ENCODE peak calls at places on chromosome 21, in four cellular contexts. One of them, this sample, is unnamed.
A peak's percentile ranks its signal among the peaks of the same experiment; 100 is the strongest.

GRCh38 chr21:28608646-28609045 is 384.0 kb downstream of the LTN1 start:
- DNase-seq in CD8-positive, alpha-beta T cell: no peak
- DNase-seq in fibroblast of lung: no peak
- DNase-seq in epithelial cell of esophagus: peak; percentile 52
- DNase-seq in this sample: no peak

GRCh38 chr21:25420831-25421230 is 186.4 kb downstream of the MRPL39 start:
- DNase-seq in CD8-positive, alpha-beta T cell: no peak
- DNase-seq in fibroblast of lung: no peak
- DNase-seq in epithelial cell of esophagus: no peak
- DNase-seq in this sample: no peak

GRCh38 chr21:42164064-42164789 is 54.7 kb upstream of the ABCG1 start:
- DNase-seq in CD8-positive, alpha-beta T cell: peak; percentile 75
- DNase-seq in fibroblast of lung: no peak
- DNase-seq in epithelial cell of esophagus: peak; percentile 49
- DNase-seq in this sample: no peak

GRCh38 chr21:14075346-14076142 is 135.2 kb downstream of the LIPI start:
- DNase-seq in CD8-positive, alpha-beta T cell: no peak
- DNase-seq in fibroblast of lung: no peak
- DNase-seq in epithelial cell of esophagus: no peak
- DNase-seq in this sample: no peak

GRCh38 chr21:32253215-32253641 is 25.6 kb downstream of the MIS18A start:
- DNase-seq in CD8-positive, alpha-beta T cell: no peak
- DNase-seq in fibroblast of lung: peak; percentile 75
- DNase-seq in epithelial cell of esophagus: no peak
- DNase-seq in this sample: no peak

GRCh38 chr21:17819878-17820232 is 699 bp upstream of the C21orf91 start:
- DNase-seq in CD8-positive, alpha-beta T cell: no peak
- DNase-seq in fibroblast of lung: no peak
- DNase-seq in epithelial cell of esophagus: no peak
- DNase-seq in this sample: no peak

GRCh38 chr21:38384246-38384576 is 114.1 kb downstream of the ERG start:
- DNase-seq in CD8-positive, alpha-beta T cell: no peak
- DNase-seq in fibroblast of lung: no peak
- DNase-seq in epithelial cell of esophagus: no peak
- DNase-seq in this sample: no peak

GRCh38 chr21:19507682-19508260 is 1104.2 kb upstream of the TMPRSS15 start:
- DNase-seq in CD8-positive, alpha-beta T cell: no peak
- DNase-seq in fibroblast of lung: no peak
- DNase-seq in epithelial cell of esophagus: no peak
- DNase-seq in this sample: no peak

GRCh38 chr21:29125199-29125598 is 5.2 kb upstream of the MAP3K7CL start:
- DNase-seq in CD8-positive, alpha-beta T cell: no peak
- DNase-seq in fibroblast of lung: no peak
- DNase-seq in epithelial cell of esophagus: no peak
- DNase-seq in this sample: no peak

GRCh38 chr21:22806278-22806677 is 1808.1 kb downstream of the NCAM2 start:
- DNase-seq in CD8-positive, alpha-beta T cell: no peak
- DNase-seq in fibroblast of lung: no peak
- DNase-seq in epithelial cell of esophagus: no peak
- DNase-seq in this sample: no peak

GRCh38 chr21:16085436-16085835 is 355.7 kb downstream of the USP25 start:
- DNase-seq in CD8-positive, alpha-beta T cell: no peak
- DNase-seq in fibroblast of lung: peak; percentile 73
- DNase-seq in epithelial cell of esophagus: no peak
- DNase-seq in this sample: no peak

GRCh38 chr21:41112740-41113692 is 54.9 kb upstream of the BACE2 start:
- DNase-seq in CD8-positive, alpha-beta T cell: no peak
- DNase-seq in fibroblast of lung: peak; percentile 99
- DNase-seq in epithelial cell of esophagus: peak; percentile 57
- DNase-seq in this sample: no peak

GRCh38 chr21:22342855-22343254 is 1344.6 kb downstream of the NCAM2 start:
- DNase-seq in CD8-positive, alpha-beta T cell: no peak
- DNase-seq in fibroblast of lung: no peak
- DNase-seq in epithelial cell of esophagus: no peak
- DNase-seq in this sample: no peak

GRCh38 chr21:31732891-31733520 is 1.1 kb upstream of the SCAF4 start:
- DNase-seq in CD8-positive, alpha-beta T cell: peak; percentile 53
- DNase-seq in fibroblast of lung: peak; percentile 26
- DNase-seq in epithelial cell of esophagus: no peak
- DNase-seq in this sample: no peak

GRCh38 chr21:41682719-41683179 is 84.1 kb downstream of the RIPK4 start:
- DNase-seq in CD8-positive, alpha-beta T cell: no peak
- DNase-seq in fibroblast of lung: no peak
- DNase-seq in epithelial cell of esophagus: peak; percentile 22
- DNase-seq in this sample: no peak

GRCh38 chr21:38349111-38349746 is 92.4 kb downstream of the KCNJ15 start:
- DNase-seq in CD8-positive, alpha-beta T cell: no peak
- DNase-seq in fibroblast of lung: peak; percentile 99
- DNase-seq in epithelial cell of esophagus: no peak
- DNase-seq in this sample: no peak

GRCh38 chr21:14741237-14741636 is 195.1 kb upstream of the SAMSN1 start:
- DNase-seq in CD8-positive, alpha-beta T cell: no peak
- DNase-seq in fibroblast of lung: no peak
- DNase-seq in epithelial cell of esophagus: peak; percentile 63
- DNase-seq in this sample: no peak

GRCh38 chr21:43315244-43316137 is 111.4 kb downstream of the SIK1 start:
- DNase-seq in CD8-positive, alpha-beta T cell: no peak
- DNase-seq in fibroblast of lung: no peak
- DNase-seq in epithelial cell of esophagus: no peak
- DNase-seq in this sample: no peak
- TF ChIP-seq CTCF in CD8-positive, alpha-beta T cell: no peak
- TF ChIP-seq CTCF in fibroblast of lung: no peak
- TF ChIP-seq CTCF in epithelial cell of esophagus: no peak
- TF ChIP-seq CTCF in this sample: peak; percentile 7

DNA sequence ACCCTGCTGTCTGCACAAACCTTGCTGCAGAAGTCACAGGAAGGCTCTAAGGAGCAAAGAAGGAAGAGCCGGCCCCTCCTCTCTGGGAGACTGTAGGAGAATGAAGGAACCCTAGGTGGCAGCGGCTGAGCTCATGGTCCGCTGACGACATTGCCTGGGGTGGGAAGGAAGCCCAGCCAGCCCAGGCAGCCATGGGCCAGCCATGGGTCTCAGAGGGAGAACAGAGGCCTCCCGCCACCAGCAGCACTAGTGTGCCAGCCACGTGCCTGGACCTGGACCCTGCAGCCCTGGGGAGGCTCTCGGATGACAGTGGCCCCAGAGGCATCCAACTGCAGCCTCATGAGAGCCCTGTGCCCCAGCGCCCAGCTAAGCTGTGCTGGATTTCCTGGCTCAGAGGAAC is 49.2 kb upstream of the POFUT2 start:
- DNase-seq in CD8-positive, alpha-beta T cell: no peak
- DNase-seq in fibroblast of lung: peak; percentile 60
- DNase-seq in epithelial cell of esophagus: no peak
- DNase-seq in this sample: no peak
- TF ChIP-seq CTCF in CD8-positive, alpha-beta T cell: no peak
- TF ChIP-seq CTCF in fibroblast of lung: no peak
- TF ChIP-seq CTCF in epithelial cell of esophagus: no peak
- TF ChIP-seq CTCF in this sample: no peak

GRCh38 chr21:33308586-33309490 is 15.9 kb upstream of the IFNAR1 start:
- DNase-seq in CD8-positive, alpha-beta T cell: no peak
- DNase-seq in fibroblast of lung: peak; percentile 21
- DNase-seq in epithelial cell of esophagus: peak; percentile 20
- DNase-seq in this sample: no peak
- TF ChIP-seq CTCF in CD8-positive, alpha-beta T cell: no peak
- TF ChIP-seq CTCF in fibroblast of lung: peak; percentile 21
- TF ChIP-seq CTCF in epithelial cell of esophagus: no peak
- TF ChIP-seq CTCF in this sample: no peak

GRCh38 chr21:39712976-39713375 is 32.0 kb upstream of the IGSF5 start:
- DNase-seq in CD8-positive, alpha-beta T cell: no peak
- DNase-seq in fibroblast of lung: no peak
- DNase-seq in epithelial cell of esophagus: no peak
- DNase-seq in this sample: no peak
- TF ChIP-seq CTCF in CD8-positive, alpha-beta T cell: no peak
- TF ChIP-seq CTCF in fibroblast of lung: no peak
- TF ChIP-seq CTCF in epithelial cell of esophagus: no peak
- TF ChIP-seq CTCF in this sample: no peak

DNA sequence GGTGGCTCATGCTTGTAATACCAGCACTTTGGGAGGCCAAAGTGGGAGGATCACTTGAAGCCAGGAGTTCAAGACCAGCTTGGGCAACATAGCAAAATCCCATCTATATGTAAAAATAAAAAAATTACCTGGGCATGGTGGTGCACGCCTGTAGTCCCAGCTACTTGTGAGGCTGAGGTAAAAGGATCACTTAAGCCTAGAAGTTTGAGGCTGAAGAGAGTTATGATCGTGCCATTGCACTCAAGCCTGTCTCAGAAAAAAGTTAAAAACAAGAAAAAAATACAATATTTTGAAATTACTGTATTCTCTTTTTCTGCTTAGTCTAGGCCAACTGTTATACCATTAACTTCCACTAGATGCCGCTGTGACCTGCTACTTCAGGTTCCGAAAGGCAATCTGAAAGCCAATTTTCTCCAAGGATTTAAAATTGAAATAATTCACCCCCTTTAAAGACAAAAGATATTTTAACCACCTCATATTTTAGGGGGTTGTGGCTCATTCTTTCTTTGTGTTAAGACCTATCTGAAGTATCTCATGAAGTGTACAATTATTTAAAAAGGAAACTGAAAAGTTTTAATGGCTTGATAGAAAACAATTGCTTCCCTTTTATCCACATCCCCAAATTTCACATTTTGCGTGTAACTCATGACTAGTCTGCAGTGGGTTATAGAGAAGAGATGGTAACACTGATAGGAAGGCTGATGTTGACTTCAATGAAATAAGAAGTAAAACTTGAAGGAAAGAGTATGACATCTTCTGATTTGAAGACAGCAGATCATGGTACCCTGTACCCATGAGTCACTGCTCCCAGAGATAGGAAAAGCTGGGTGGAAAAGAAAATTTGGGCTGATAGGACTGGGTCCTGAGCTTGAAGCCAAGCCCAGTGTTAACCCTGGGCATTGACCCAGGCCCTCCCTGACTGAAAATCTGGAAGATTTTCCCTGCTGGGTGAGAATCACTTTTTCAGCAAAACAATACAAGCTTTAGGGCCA is 24.4 kb upstream of the CLDN14 start:
- DNase-seq in CD8-positive, alpha-beta T cell: peak; percentile 51
- DNase-seq in fibroblast of lung: peak; percentile 36
- DNase-seq in epithelial cell of esophagus: peak; percentile 61
- DNase-seq in this sample: no peak
- TF ChIP-seq CTCF in CD8-positive, alpha-beta T cell: peak; percentile 97
- TF ChIP-seq CTCF in fibroblast of lung: peak; percentile 90
- TF ChIP-seq CTCF in epithelial cell of esophagus: peak; percentile 84
- TF ChIP-seq CTCF in this sample: peak; percentile 77

GRCh38 chr21:30463713-30464112 is 16.5 kb downstream of the KRTAP19-1 start:
- DNase-seq in CD8-positive, alpha-beta T cell: no peak
- DNase-seq in fibroblast of lung: no peak
- DNase-seq in epithelial cell of esophagus: peak; percentile 30
- DNase-seq in this sample: no peak
- TF ChIP-seq CTCF in CD8-positive, alpha-beta T cell: no peak
- TF ChIP-seq CTCF in fibroblast of lung: no peak
- TF ChIP-seq CTCF in epithelial cell of esophagus: peak; percentile 73
- TF ChIP-seq CTCF in this sample: peak; percentile 28